ENCODE peak calls at places on chromosomes 3 and 15, in four cellular contexts. One of them, this sample, is unnamed.
A peak's percentile ranks its signal among the peaks of the same experiment; 100 is the strongest.

GRCh38 chr15:77666296-77666660 is 33.6 kb upstream of the LINGO1 start:
- DNase-seq in GM12878: no peak
- DNase-seq in A549: no peak
- DNase-seq in body of pancreas: no peak
- DNase-seq in this sample: no peak

GRCh38 chr3:59046839-59047238 is 3.0 kb downstream of the CFAP20DC start:
- DNase-seq in GM12878: no peak
- DNase-seq in A549: no peak
- DNase-seq in body of pancreas: no peak
- DNase-seq in this sample: no peak

GRCh38 chr15:94119215-94119815 is 112.0 kb upstream of the MCTP2 start:
- DNase-seq in GM12878: no peak
- DNase-seq in A549: no peak
- DNase-seq in body of pancreas: no peak
- DNase-seq in this sample: peak; percentile 16

GRCh38 chr3:57026918-57027317 is 33.5 kb upstream of the SPATA12 start:
- DNase-seq in GM12878: no peak
- DNase-seq in A549: no peak
- DNase-seq in body of pancreas: peak; percentile 56
- DNase-seq in this sample: no peak

GRCh38 chr15:34109775-34110663 is 8.1 kb downstream of the PGBD4 start:
- DNase-seq in GM12878: no peak
- DNase-seq in A549: peak; percentile 34
- DNase-seq in body of pancreas: no peak
- DNase-seq in this sample: no peak

GRCh38 chr15:40594429-40594836 is 384 bp downstream of the KNL1 start:
- DNase-seq in GM12878: peak; percentile 40
- DNase-seq in A549: peak; percentile 54
- DNase-seq in body of pancreas: peak; percentile 48
- DNase-seq in this sample: peak; percentile 80

GRCh38 chr15:101325263-101326025 is 30.4 kb upstream of the SNRPA1 start:
- DNase-seq in GM12878: no peak
- DNase-seq in A549: no peak
- DNase-seq in body of pancreas: no peak
- DNase-seq in this sample: no peak

GRCh38 chr15:38930851-38931572 is 366.4 kb upstream of the RASGRP1 start:
- DNase-seq in GM12878: no peak
- DNase-seq in A549: no peak
- DNase-seq in body of pancreas: no peak
- DNase-seq in this sample: no peak

GRCh38 chr3:133412511-133413165 is 12.8 kb downstream of the BFSP2 start:
- DNase-seq in GM12878: no peak
- DNase-seq in A549: no peak
- DNase-seq in body of pancreas: peak; percentile 26
- DNase-seq in this sample: no peak

GRCh38 chr3:22730701-22731100 is 472.4 kb upstream of the UBE2E2 start:
- DNase-seq in GM12878: no peak
- DNase-seq in A549: no peak
- DNase-seq in body of pancreas: no peak
- DNase-seq in this sample: no peak

GRCh38 chr15:90059208-90059985 is 42.9 kb downstream of the IDH2 start:
- DNase-seq in GM12878: peak; percentile 97
- DNase-seq in A549: no peak
- DNase-seq in body of pancreas: peak; percentile 80
- DNase-seq in this sample: no peak

GRCh38 chr3:189530822-189531221 is 100.4 kb upstream of the TP63 start:
- DNase-seq in GM12878: no peak
- DNase-seq in A549: no peak
- DNase-seq in body of pancreas: no peak
- DNase-seq in this sample: no peak

GRCh38 chr15:43901485-43901884 is 74.7 kb downstream of the WDR76 start:
- DNase-seq in GM12878: no peak
- DNase-seq in A549: no peak
- DNase-seq in body of pancreas: no peak
- DNase-seq in this sample: peak; percentile 12

GRCh38 chr3:40504636-40505430 is 1.0 kb upstream of the ZNF620 start:
- DNase-seq in GM12878: no peak
- DNase-seq in A549: no peak
- DNase-seq in body of pancreas: peak; percentile 65
- DNase-seq in this sample: no peak

GRCh38 chr15:36414670-36415069 is 164.8 kb upstream of the CDIN1 start:
- DNase-seq in GM12878: no peak
- DNase-seq in A549: no peak
- DNase-seq in body of pancreas: no peak
- DNase-seq in this sample: no peak

GRCh38 chr15:78840661-78841060 is 29.4 kb upstream of the ADAMTS7 start:
- DNase-seq in GM12878: no peak
- DNase-seq in A549: no peak
- DNase-seq in body of pancreas: no peak
- DNase-seq in this sample: no peak

GRCh38 chr15:99423186-99424130 is 142.3 kb upstream of the MEF2A start:
- DNase-seq in GM12878: no peak
- DNase-seq in A549: no peak
- DNase-seq in body of pancreas: no peak
- DNase-seq in this sample: no peak

GRCh38 chr3:37768107-37768809 is 93.4 kb upstream of the CTDSPL start:
- DNase-seq in GM12878: no peak
- DNase-seq in A549: no peak
- DNase-seq in body of pancreas: peak; percentile 91
- DNase-seq in this sample: peak; percentile 41

GRCh38 chr15:22949074-22949547 is 31.1 kb downstream of the CYFIP1 start:
- DNase-seq in GM12878: no peak
- DNase-seq in A549: no peak
- DNase-seq in body of pancreas: no peak
- DNase-seq in this sample: peak; percentile 60

GRCh38 chr3:64224826-64225606 is at the start of gene PRICKLE2:
- DNase-seq in GM12878: peak; percentile 35
- DNase-seq in A549: peak; percentile 69
- DNase-seq in body of pancreas: peak; percentile 72
- DNase-seq in this sample: peak; percentile 61
- TF ChIP-seq CTCF in GM12878: no peak
- TF ChIP-seq CTCF in A549: peak; percentile 37
- TF ChIP-seq CTCF in body of pancreas: peak; percentile 31
- TF ChIP-seq CTCF in this sample: no peak

GRCh38 chr3:8608041-8608790 is 36.4 kb downstream of the SSUH2 start:
- DNase-seq in GM12878: no peak
- DNase-seq in A549: no peak
- DNase-seq in body of pancreas: no peak
- DNase-seq in this sample: no peak

GRCh38 chr3:8604988-8605387 is 39.6 kb downstream of the SSUH2 start:
- DNase-seq in GM12878: no peak
- DNase-seq in A549: no peak
- DNase-seq in body of pancreas: no peak
- DNase-seq in this sample: no peak

GRCh38 chr3:8608791-8609171 is 35.8 kb downstream of the SSUH2 start:
- DNase-seq in GM12878: no peak
- DNase-seq in A549: no peak
- DNase-seq in body of pancreas: no peak
- DNase-seq in this sample: no peak

GRCh38 chr3:8606666-8607065 is 37.9 kb downstream of the SSUH2 start:
- DNase-seq in GM12878: no peak
- DNase-seq in A549: no peak
- DNase-seq in body of pancreas: no peak
- DNase-seq in this sample: no peak

GRCh38 chr3:8607285-8608040 is 37.1 kb downstream of the SSUH2 start:
- DNase-seq in GM12878: no peak
- DNase-seq in A549: peak; percentile 25
- DNase-seq in body of pancreas: peak; percentile 74
- DNase-seq in this sample: peak; percentile 53
- TF ChIP-seq CTCF in GM12878: peak; percentile 39
- TF ChIP-seq CTCF in A549: peak; percentile 37
- TF ChIP-seq CTCF in body of pancreas: peak; percentile 80
- TF ChIP-seq CTCF in this sample: peak; percentile 62

DNA sequence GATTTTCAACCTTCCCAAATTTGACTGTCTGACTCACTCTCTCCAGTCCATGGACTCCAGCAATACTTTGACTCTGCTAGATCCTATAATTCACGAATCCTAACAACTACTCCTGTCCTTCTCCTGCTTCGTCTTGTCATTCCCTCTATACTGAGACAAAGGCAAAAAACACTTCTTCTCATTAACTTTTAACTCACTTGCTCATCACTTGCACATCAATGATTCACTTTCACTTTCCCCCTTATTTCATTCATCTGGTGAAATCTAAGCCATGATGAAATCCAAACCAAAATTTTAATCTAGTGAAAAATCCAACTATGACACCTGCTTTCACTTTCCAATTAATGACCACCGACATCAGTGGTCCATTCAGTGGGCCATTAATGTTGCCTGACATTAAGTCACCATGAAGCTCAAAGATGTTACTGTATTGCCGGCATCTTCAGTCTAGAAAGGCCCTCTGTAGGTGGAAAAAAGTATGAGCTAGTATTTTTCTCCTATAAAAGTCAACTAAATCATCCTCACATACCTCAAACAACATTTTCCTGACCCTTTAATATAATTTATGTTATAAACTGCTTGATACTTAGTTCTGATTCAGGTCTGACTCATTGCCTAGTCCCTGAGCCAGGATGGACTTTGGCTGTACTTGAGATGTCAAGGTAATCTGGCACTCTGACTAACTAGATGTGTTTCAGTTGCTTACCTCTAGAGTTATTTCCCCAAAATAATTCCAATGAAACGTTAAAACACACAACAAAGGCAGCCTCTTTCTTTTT is 158.6 kb downstream of the CNTN6 start:
- DNase-seq in GM12878: no peak
- DNase-seq in A549: no peak
- DNase-seq in body of pancreas: no peak
- DNase-seq in this sample: no peak
- TF ChIP-seq CTCF in GM12878: no peak
- TF ChIP-seq CTCF in A549: no peak
- TF ChIP-seq CTCF in body of pancreas: no peak
- TF ChIP-seq CTCF in this sample: no peak

DNA sequence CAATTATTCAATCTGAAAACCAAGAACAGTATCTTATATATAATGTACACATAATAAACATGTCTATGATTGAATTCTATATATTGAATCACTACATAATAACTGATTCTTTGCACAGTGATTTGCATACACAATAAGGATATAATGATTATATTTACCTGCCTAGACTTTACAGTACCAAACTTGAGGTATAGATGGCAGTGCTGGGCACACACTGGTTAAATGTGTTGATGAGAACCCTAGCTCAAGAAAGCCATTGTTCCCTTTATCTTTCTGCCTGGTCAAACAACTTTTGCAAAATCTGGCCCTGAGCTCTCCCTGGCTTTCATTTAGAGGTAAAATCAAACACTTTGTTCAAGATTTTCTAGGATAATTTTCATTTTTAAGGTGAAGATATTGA is 697.7 kb downstream of the TUSC7 start:
- DNase-seq in GM12878: no peak
- DNase-seq in A549: peak; percentile 30
- DNase-seq in body of pancreas: no peak
- DNase-seq in this sample: no peak
- TF ChIP-seq CTCF in GM12878: peak; percentile 61
- TF ChIP-seq CTCF in A549: peak; percentile 28
- TF ChIP-seq CTCF in body of pancreas: peak; percentile 29
- TF ChIP-seq CTCF in this sample: peak; percentile 41

GRCh38 chr3:45832691-45833090 is 9.2 kb downstream of the LZTFL1 start:
- DNase-seq in GM12878: no peak
- DNase-seq in A549: no peak
- DNase-seq in body of pancreas: no peak
- DNase-seq in this sample: no peak
- TF ChIP-seq CTCF in GM12878: peak; percentile 39
- TF ChIP-seq CTCF in A549: peak; percentile 47
- TF ChIP-seq CTCF in body of pancreas: no peak
- TF ChIP-seq CTCF in this sample: peak; percentile 7

GRCh38 chr3:10992017-10992945 is at the start of gene SLC6A1:
- DNase-seq in GM12878: no peak
- DNase-seq in A549: no peak
- DNase-seq in body of pancreas: peak; percentile 6
- DNase-seq in this sample: peak; percentile 56
- TF ChIP-seq CTCF in GM12878: no peak
- TF ChIP-seq CTCF in A549: peak; percentile 9
- TF ChIP-seq CTCF in body of pancreas: no peak
- TF ChIP-seq CTCF in this sample: no peak